ENCODE peak calls at places on chromosomes 16 and 17, in four cellular contexts. G is testis, K is A549, B is tibial nerve. W is an unnamed sample.
A peak's percentile ranks its signal among the peaks of the same experiment; 100 is the strongest.

GRCh38 chr17:31394544-31394943 is 3.1 kb downstream of the RAB11FIP4 start:
- DNase-seq in G (peak; percentile 62), K (no peak), B (no peak), W (peak; percentile 65)

GRCh38 chr17:75317671-75318070 is 28.4 kb upstream of the SLC25A19 start:
- DNase-seq in G (no peak), K (no peak), B (no peak), W (no peak)

GRCh38 chr17:67162771-67163170 is 82.2 kb downstream of the HELZ start:
- DNase-seq in G (no peak), K (no peak), B (no peak), W (no peak)

GRCh38 chr17:50586421-50587247 is 26.1 kb downstream of the CACNA1G start:
- DNase-seq in G (no peak), K (no peak), B (no peak), W (no peak)

GRCh38 chr17:67151717-67152116 is 93.3 kb downstream of the HELZ start:
- DNase-seq in G (no peak), K (peak; percentile 38), B (no peak), W (no peak)

GRCh38 chr17:16945513-16946201 is 26.3 kb downstream of the TNFRSF13B start:
- DNase-seq in G (peak; percentile 6), K (no peak), B (no peak), W (peak; percentile 51)

GRCh38 chr17:39752241-39752831 is 14.6 kb downstream of the GRB7 start:
- DNase-seq in G (peak; percentile 67), K (no peak), B (no peak), W (no peak)

GRCh38 chr16:19165101-19165500 is 2.9 kb upstream of the SYT17 start:
- DNase-seq in G (no peak), K (no peak), B (no peak), W (no peak)

GRCh38 chr17:77963441-77963840 is 4.9 kb downstream of the TNRC6C start:
- DNase-seq in G (peak; percentile 89), K (no peak), B (peak; percentile 32), W (peak; percentile 54)

GRCh38 chr16:70416748-70417616 is 21.9 kb downstream of the ST3GAL2 start:
- DNase-seq in G (no peak), K (no peak), B (no peak), W (no peak)

DNA sequence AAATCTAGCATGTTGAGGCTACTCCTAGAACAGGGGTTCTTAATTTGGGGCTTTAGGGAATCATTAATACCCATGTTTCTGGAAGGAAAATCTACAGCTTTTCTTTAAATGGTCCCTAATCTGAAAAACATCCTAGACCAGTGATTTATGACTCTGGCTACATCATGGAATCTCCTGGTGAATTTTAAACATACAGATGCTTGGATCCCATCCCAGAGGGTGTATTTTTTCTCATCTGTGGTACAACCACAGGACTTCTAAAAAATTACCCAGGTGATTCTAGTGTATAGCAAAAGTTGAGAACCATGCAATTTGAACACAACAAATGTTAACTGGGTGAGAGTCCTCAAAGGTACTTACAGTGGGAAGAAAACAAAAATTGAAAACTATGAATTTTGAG is 41.5 kb downstream of the KANSL1 start:
- DNase-seq in G (no peak), K (no peak), B (no peak), W (no peak)
- H3K9me3 ChIP-seq in G (no peaks in the 10 kb centered on the region), K (no peaks in the 10 kb centered on the region), B (no peaks in the 10 kb centered on the region), W (no peaks in the 10 kb centered on the region)

GRCh38 chr17:37523715-37524219 is 34.1 kb downstream of the DUSP14 start:
- DNase-seq in G (no peak), K (no peak), B (no peak), W (no peak)
- TF ChIP-seq POLR2A in G (no peak), K (no peak), B (no peak), W (no peak)

GRCh38 chr16:85353013-85353412 is 240.7 kb upstream of the CIBAR2 start:
- DNase-seq in G (no peak), K (no peak), B (no peak), W (no peak)
- H3K4me1 ChIP-seq in G (peaks cover 59% of the 10 kb centered on the region), K (peaks cover 13% of the 10 kb centered on the region), B (peaks cover 55% of the 10 kb centered on the region), W (peaks cover 40% of the 10 kb centered on the region)

GRCh38 chr16:47538472-47538871 is 77.3 kb downstream of the PHKB start:
- DNase-seq in G (no peak), K (no peak), B (no peak), W (no peak)
- H3K9me3 ChIP-seq in G (no peaks in the 10 kb centered on the region), K (peaks cover 5% of the 10 kb centered on the region), B (no peaks in the 10 kb centered on the region), W (no peaks in the 10 kb centered on the region)

GRCh38 chr16:31105677-31106213 is 2.4 kb upstream of the BCKDK start:
- DNase-seq in G (peak; percentile 94), K (peak; percentile 69), B (peak; percentile 80), W (peak; percentile 92)
- TF ChIP-seq POLR2A in G (no peak), K (peak; percentile 36), B (no peak), W (no peak)

GRCh38 chr17:46157443-46158107 is 35.7 kb downstream of the KANSL1 start:
- DNase-seq in G (no peak), K (no peak), B (no peak), W (no peak)
- H3K4me1 ChIP-seq in G (peaks cover 42% of the 10 kb centered on the region), K (peaks cover 82% of the 10 kb centered on the region), B (peaks cover 92% of the 10 kb centered on the region), W (peaks cover 77% of the 10 kb centered on the region)

DNA sequence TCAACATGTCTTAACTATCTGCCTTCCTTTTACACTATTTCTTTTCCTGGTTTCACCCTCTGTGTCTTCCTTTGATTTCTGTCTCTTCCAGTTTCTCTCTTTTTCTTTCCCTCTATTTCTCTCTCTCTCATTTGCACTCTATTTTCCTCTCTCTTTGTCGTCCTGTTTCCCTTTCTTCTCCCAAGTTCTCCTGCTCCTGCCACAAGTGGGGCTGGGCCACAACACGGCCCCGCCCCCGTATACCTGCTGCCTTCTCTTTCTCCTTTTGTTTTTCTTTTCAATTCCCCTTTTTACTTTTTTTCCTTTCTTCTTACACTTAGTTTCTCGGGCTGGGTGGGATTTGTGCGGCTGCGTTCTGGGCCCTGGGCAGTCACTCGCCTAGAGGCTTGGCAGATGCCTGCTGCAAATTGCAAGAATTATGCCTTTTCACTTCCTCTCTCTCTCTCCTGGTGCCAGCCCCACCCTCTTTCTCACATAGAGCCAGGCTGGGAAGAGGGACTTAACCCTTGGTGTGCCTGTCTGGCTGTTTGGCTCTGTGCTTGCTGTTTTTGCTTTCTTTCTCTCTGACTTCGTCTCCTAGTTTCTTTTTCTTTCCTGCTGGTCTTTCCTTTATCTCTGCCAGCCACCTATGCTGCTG is 2139.4 kb downstream of the TP53TG3F start:
- DNase-seq in G (no peak), K (no peak), B (no peak), W (no peak)
- H3K9me3 ChIP-seq in G (no peaks in the 10 kb centered on the region), K (no peaks in the 10 kb centered on the region), B (no peaks in the 10 kb centered on the region), W (no peaks in the 10 kb centered on the region)